ENCODE peak calls at places on chromosomes 11 and 22, in four cellular contexts. Y is astrocyte of the spinal cord, P is IMR-90, U is PC-9. H is an unnamed sample.

GRCh38 chr11:3058753-3059664 is 1.8 kb upstream of the CARS1 start:
- DNase-seq in Y (peak), P (peak), U (peak), H (no peak)

GRCh38 chr11:15195454-15196200 is 80.9 kb downstream of the INSC start:
- DNase-seq in Y (no peak), P (no peak), U (no peak), H (no peak)

GRCh38 chr11:6738590-6738989 is 33.2 kb downstream of the OR2AG2 start:
- DNase-seq in Y (no peak), P (no peak), U (no peak), H (no peak)

GRCh38 chr22:20118572-20119020 is 1.6 kb upstream of the TRMT2A start:
- DNase-seq in P (no peak), Y (no peak), U (no peak), H (no peak)

GRCh38 chr11:33044281-33044680 is 4.9 kb downstream of the TCP11L1 start:
- DNase-seq in U (peak), P (peak), Y (peak), H (peak)

GRCh38 chr11:12640926-12641849 is 33.0 kb upstream of the TEAD1 start:
- DNase-seq in Y (no peak), P (no peak), U (no peak), H (no peak)

GRCh38 chr11:80886684-80887083 is 1445.9 kb upstream of the TENM4 start:
- DNase-seq in Y (no peak), P (no peak), U (no peak), H (no peak)

GRCh38 chr11:89441606-89442005 is 49.6 kb downstream of the NOX4 start:
- DNase-seq in P (no peak), Y (no peak), U (no peak), H (no peak)

GRCh38 chr11:104705475-104706195 is 192.6 kb downstream of the CASP12 start:
- DNase-seq in U (no peak), Y (peak), P (peak), H (peak)

GRCh38 chr22:39658367-39658766 is 87.8 kb downstream of the CACNA1I start:
- DNase-seq in U (peak), P (no peak), Y (no peak), H (no peak)

GRCh38 chr11:85685131-85685819 is 720 bp downstream of the CCDC89 start:
- DNase-seq in P (peak), U (no peak), Y (no peak), H (no peak)

GRCh38 chr11:40384991-40385390 is 1074.5 kb downstream of the LRRC4C start:
- DNase-seq in U (no peak), Y (peak), P (peak), H (no peak)

GRCh38 chr11:69956669-69957190 is 121.4 kb upstream of the ANO1 start:
- DNase-seq in U (no peak), Y (no peak), P (no peak), H (no peak)

GRCh38 chr11:8564526-8564925 is 29.5 kb downstream of the STK33 start:
- DNase-seq in Y (no peak), P (no peak), U (no peak), H (no peak)

GRCh38 chr22:38317995-38318715 is 922 bp upstream of the CSNK1E start:
- DNase-seq in P (peak), U (peak), Y (peak), H (peak)

GRCh38 chr11:43504316-43504950 is 145.7 kb downstream of the TTC17 start:
- DNase-seq in P (peak), U (no peak), Y (no peak), H (no peak)

GRCh38 chr22:38824587-38824986 is 19.2 kb downstream of the NPTXR start:
- DNase-seq in P (peak), U (no peak), Y (peak), H (peak)

GRCh38 chr11:95081412-95081811 is 8.2 kb upstream of the ENDOD1 start:
- DNase-seq in P (no peak), U (no peak), Y (peak), H (no peak)

GRCh38 chr22:44848296-44848741 is 95.9 kb downstream of the ARHGAP8 start:
- DNase-seq in Y (no peak), U (no peak), P (peak), H (no peak)

GRCh38 chr11:104279587-104279986 is 115.6 kb upstream of the PDGFD start:
- DNase-seq in Y (no peak), U (no peak), P (no peak), H (no peak)

GRCh38 chr11:120425527-120425926 is 86.0 kb upstream of the GRIK4 start:
- DNase-seq in Y (no peak), U (no peak), P (no peak), H (no peak)

GRCh38 chr22:17258015-17258827 is 39.0 kb upstream of the ADA2 start:
- DNase-seq in Y (peak), P (no peak), U (peak), H (peak)

GRCh38 chr22:48098243-48098935 is 1335.9 kb downstream of the TBC1D22A start:
- DNase-seq in Y (no peak), P (no peak), U (no peak), H (no peak)

GRCh38 chr11:6111635-6112034 is 4.2 kb downstream of the OR56B4 start:
- DNase-seq in P (no peak), Y (no peak), U (no peak), H (no peak)

GRCh38 chr22:39808087-39808486 is 85.5 kb downstream of the ENTHD1 start:
- DNase-seq in P (peak), U (no peak), Y (no peak), H (no peak)

GRCh38 chr11:69587454-69588081 is 53.4 kb upstream of the CCND1 start:
- DNase-seq in P (peak), U (no peak), Y (peak), H (no peak)

GRCh38 chr22:40044870-40045834 is 50.4 kb downstream of the FAM83F start:
- DNase-seq in U (peak), P (peak), Y (peak), H (no peak)

GRCh38 chr11:121122328-121122727 is 21.3 kb downstream of the TECTA start:
- DNase-seq in P (no peak), Y (no peak), U (no peak), H (no peak)

GRCh38 chr22:39215430-39216142 is 29.2 kb downstream of the PDGFB start:
- DNase-seq in Y (no peak), U (no peak), P (no peak), H (no peak)

GRCh38 chr11:27357250-27357649 is 5.8 kb downstream of the CCDC34 start:
- DNase-seq in U (no peak), P (no peak), Y (no peak), H (no peak)

GRCh38 chr11:60932605-60933346 is 8.5 kb downstream of the TMEM132A start:
- DNase-seq in U (peak), P (no peak), Y (peak), H (no peak)

GRCh38 chr22:46934172-46934745 is 171.8 kb downstream of the TBC1D22A start:
- DNase-seq in Y (no peak), U (no peak), P (no peak), H (no peak)
- H3K4me3 ChIP-seq in Y (no peak), U (no peak), P (no peak), H (no peak)

GRCh38 chr22:50723991-50724390 is 14.0 kb upstream of the ACR start:
- DNase-seq in P (peak), Y (no peak), U (no peak), H (no peak)

GRCh38 chr22:50724616-50725015 is 13.4 kb upstream of the ACR start:
- DNase-seq in Y (no peak), U (no peak), P (no peak), H (no peak)

GRCh38 chr22:50727678-50728522 is 10.1 kb upstream of the ACR start:
- DNase-seq in U (no peak), P (no peak), Y (no peak), H (no peak)

GRCh38 chr22:50726643-50727340 is 11.2 kb upstream of the ACR start:
- DNase-seq in Y (no peak), U (no peak), P (no peak), H (no peak)

GRCh38 chr22:50725597-50725996 is 12.4 kb upstream of the ACR start:
- DNase-seq in P (no peak), Y (no peak), U (no peak), H (no peak)
- TF ChIP-seq CTCF in P (no peak), Y (no peak), U (no peak), H (no peak)

GRCh38 chr22:32204211-32204855 is 540 bp downstream of the RFPL2 start:
- DNase-seq in P (no peak), U (no peak), Y (no peak), H (no peak)

GRCh38 chr22:32202539-32203180 is 2.2 kb downstream of the RFPL2 start:
- DNase-seq in P (peak), U (no peak), Y (peak), H (peak)

GRCh38 chr22:32202161-32202538 is 2.7 kb downstream of the RFPL2 start:
- DNase-seq in U (no peak), Y (no peak), P (no peak), H (no peak)

GRCh38 chr22:32204856-32205722 is at the start of gene RFPL2:
- DNase-seq in P (peak), Y (peak), U (no peak), H (peak)

DNA sequence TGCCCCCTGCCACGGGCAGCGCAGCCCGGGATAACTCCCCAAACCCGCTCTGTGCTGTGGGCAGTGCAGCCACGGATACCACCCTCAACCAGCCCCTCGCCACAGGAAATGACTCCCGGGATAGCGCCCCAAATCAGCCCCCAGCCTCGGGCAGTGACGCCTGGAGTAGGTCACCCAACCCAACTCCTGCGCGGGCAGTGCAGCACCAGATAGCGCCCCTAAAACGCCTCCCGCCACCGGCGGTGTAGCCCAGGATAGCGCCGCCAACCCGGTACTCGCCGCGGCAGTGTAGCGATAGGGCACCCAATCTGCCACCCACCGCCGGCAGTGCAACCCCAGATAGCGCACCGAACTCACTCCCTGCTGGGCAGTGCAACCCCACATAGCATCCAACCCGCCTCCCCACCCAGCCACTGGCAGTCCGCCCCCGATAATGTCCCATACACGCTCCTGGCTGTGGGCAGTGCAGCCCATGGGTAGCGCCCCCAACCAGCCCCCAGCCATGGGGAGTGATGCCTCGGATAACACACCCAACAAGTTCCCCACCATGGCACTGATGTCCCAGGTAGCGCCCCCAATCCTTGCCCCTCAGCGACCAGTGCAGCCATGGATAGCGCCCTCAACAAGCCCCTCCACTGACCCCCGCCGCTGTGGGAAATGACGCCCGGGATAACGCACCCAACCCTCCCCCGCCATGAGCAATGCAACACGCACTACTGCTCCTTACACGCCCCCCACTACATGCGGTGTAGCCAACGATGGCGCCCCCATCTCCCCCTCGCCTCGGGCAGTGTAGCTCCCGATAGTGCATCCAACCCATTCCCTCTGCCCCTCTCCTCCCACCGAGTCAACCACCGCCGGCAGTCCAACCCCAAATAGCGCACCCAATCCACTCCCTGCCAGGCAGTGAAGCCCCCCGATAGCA is 1.4 kb downstream of the RFPL2 start:
- DNase-seq in U (no peak), Y (no peak), P (no peak), H (no peak)
- H3K4me3 ChIP-seq in U (no peak), Y (no peak), P (no peak), H (peak)

GRCh38 chr11:107780775-107781174 is 68.9 kb upstream of the SLN start:
- DNase-seq in Y (no peak), U (no peak), P (no peak), H (no peak)
- TF ChIP-seq CTCF in Y (no peak), U (no peak), P (peak), H (no peak)

DNA sequence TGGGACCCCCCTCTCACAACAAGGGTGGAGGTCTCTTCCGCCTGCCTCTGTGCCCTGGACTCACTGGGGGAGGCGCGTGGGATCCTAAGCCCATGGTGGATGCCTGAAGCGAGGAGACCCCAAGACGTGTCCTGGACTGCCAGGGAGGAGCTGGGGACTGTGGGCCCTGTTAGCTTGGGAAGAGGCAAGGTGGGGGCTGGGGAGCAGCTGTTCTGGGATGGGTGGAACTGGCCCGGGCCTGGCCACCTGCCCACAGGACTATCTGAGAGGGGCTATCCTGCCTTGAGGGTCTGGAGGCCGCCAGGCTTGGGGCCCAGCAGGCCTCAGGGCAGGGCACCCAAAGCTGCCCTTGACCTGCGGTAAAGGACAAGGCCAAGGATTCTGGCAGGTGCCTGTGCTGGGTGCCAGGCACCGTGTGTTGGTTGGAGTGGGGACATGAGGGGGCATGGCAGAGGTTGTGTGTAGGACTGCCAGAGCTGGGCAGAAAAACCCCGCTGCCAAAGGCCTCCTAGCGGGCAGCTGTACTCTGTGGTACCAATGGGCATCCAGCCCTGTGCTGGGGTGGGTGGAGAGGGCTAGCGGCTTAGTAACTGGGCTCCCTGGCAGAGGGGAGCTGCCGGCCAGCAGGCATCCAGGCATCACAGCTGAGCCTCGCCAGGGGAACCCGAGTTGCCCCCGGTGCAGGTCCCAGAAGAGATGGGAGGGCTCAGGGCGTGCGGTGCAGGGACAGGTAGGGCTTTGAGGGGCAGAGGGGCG is 670 bp downstream of the LSP1 start:
- DNase-seq in U (no peak), P (no peak), Y (no peak), H (no peak)
- H3K4me3 ChIP-seq in U (no peak), P (no peak), Y (no peak), H (no peak)

H was measured in astrocyte of the cerebellum.